ENCODE peak calls at places on chromosomes 7 and 10, in nine cellular contexts. One of them, this sample, is unnamed.

GRCh38 chr10:89327803-89328441 is at the start of gene IFIT3:
- DNase-seq in lower lobe of right lung: peak
- DNase-seq in heart left ventricle: peak
- DNase-seq in adrenal gland: peak
- DNase-seq in AG04449: peak
- DNase-seq in Caco-2: no peak
- DNase-seq in cardiac muscle cell: peak
- DNase-seq in choroid plexus epithelial cell: peak
- DNase-seq in body of pancreas: peak
- DNase-seq in this sample: peak

GRCh38 chr7:91759205-91759863 is 121.2 kb downstream of the MTERF1 start:
- DNase-seq in AG04449: no peak
- DNase-seq in cardiac muscle cell: peak
- DNase-seq in Caco-2: peak
- DNase-seq in heart left ventricle: no peak
- DNase-seq in body of pancreas: peak
- DNase-seq in lower lobe of right lung: peak
- DNase-seq in adrenal gland: no peak
- DNase-seq in choroid plexus epithelial cell: peak
- DNase-seq in this sample: peak

GRCh38 chr10:18400911-18401260 is 250.5 kb downstream of the NSUN6 start:
- DNase-seq in choroid plexus epithelial cell: no peak
- DNase-seq in Caco-2: peak
- DNase-seq in cardiac muscle cell: no peak
- DNase-seq in lower lobe of right lung: no peak
- DNase-seq in AG04449: no peak
- DNase-seq in adrenal gland: peak
- DNase-seq in body of pancreas: peak
- DNase-seq in heart left ventricle: no peak
- DNase-seq in this sample: no peak

GRCh38 chr7:104137971-104138370 is 69.8 kb downstream of the ORC5 start:
- DNase-seq in choroid plexus epithelial cell: peak
- DNase-seq in cardiac muscle cell: peak
- DNase-seq in AG04449: peak
- DNase-seq in lower lobe of right lung: no peak
- DNase-seq in heart left ventricle: no peak
- DNase-seq in adrenal gland: no peak
- DNase-seq in body of pancreas: no peak
- DNase-seq in Caco-2: no peak
- DNase-seq in this sample: peak

GRCh38 chr7:17183630-17184328 is 114.7 kb upstream of the AHR start:
- DNase-seq in lower lobe of right lung: no peak
- DNase-seq in heart left ventricle: no peak
- DNase-seq in AG04449: no peak
- DNase-seq in body of pancreas: no peak
- DNase-seq in Caco-2: no peak
- DNase-seq in choroid plexus epithelial cell: peak
- DNase-seq in cardiac muscle cell: no peak
- DNase-seq in adrenal gland: no peak
- DNase-seq in this sample: peak

GRCh38 chr10:108187396-108188012 is 1023.0 kb upstream of the SORCS1 start:
- DNase-seq in Caco-2: no peak
- DNase-seq in lower lobe of right lung: no peak
- DNase-seq in choroid plexus epithelial cell: no peak
- DNase-seq in body of pancreas: no peak
- DNase-seq in heart left ventricle: no peak
- DNase-seq in cardiac muscle cell: no peak
- DNase-seq in adrenal gland: no peak
- DNase-seq in AG04449: no peak
- DNase-seq in this sample: no peak

GRCh38 chr7:27199820-27200760 is at the start of gene HOXA13:
- DNase-seq in choroid plexus epithelial cell: no peak
- DNase-seq in lower lobe of right lung: no peak
- DNase-seq in cardiac muscle cell: no peak
- DNase-seq in body of pancreas: no peak
- DNase-seq in heart left ventricle: no peak
- DNase-seq in adrenal gland: peak
- DNase-seq in Caco-2: peak
- DNase-seq in AG04449: no peak
- DNase-seq in this sample: no peak

GRCh38 chr10:70085975-70086613 is 33.4 kb downstream of the MACROH2A2 start:
- DNase-seq in choroid plexus epithelial cell: no peak
- DNase-seq in heart left ventricle: no peak
- DNase-seq in AG04449: no peak
- DNase-seq in adrenal gland: no peak
- DNase-seq in body of pancreas: no peak
- DNase-seq in cardiac muscle cell: no peak
- DNase-seq in Caco-2: peak
- DNase-seq in lower lobe of right lung: no peak
- DNase-seq in this sample: no peak

GRCh38 chr10:1256139-1256720 is 200.0 kb downstream of the WDR37 start:
- DNase-seq in cardiac muscle cell: no peak
- DNase-seq in body of pancreas: no peak
- DNase-seq in lower lobe of right lung: no peak
- DNase-seq in AG04449: no peak
- DNase-seq in heart left ventricle: no peak
- DNase-seq in choroid plexus epithelial cell: no peak
- DNase-seq in Caco-2: no peak
- DNase-seq in adrenal gland: no peak
- DNase-seq in this sample: no peak

GRCh38 chr7:133934262-133934973 is 192.7 kb upstream of the LRGUK start:
- DNase-seq in AG04449: no peak
- DNase-seq in Caco-2: no peak
- DNase-seq in heart left ventricle: no peak
- DNase-seq in lower lobe of right lung: no peak
- DNase-seq in choroid plexus epithelial cell: no peak
- DNase-seq in body of pancreas: no peak
- DNase-seq in adrenal gland: no peak
- DNase-seq in cardiac muscle cell: no peak
- DNase-seq in this sample: no peak

GRCh38 chr7:85343484-85343883 is 156.6 kb upstream of the SEMA3D start:
- DNase-seq in body of pancreas: no peak
- DNase-seq in cardiac muscle cell: no peak
- DNase-seq in adrenal gland: no peak
- DNase-seq in heart left ventricle: no peak
- DNase-seq in choroid plexus epithelial cell: no peak
- DNase-seq in Caco-2: no peak
- DNase-seq in AG04449: no peak
- DNase-seq in lower lobe of right lung: no peak
- DNase-seq in this sample: no peak

GRCh38 chr7:113582471-113582870 is 336.3 kb downstream of the PPP1R3A start:
- DNase-seq in Caco-2: no peak
- DNase-seq in choroid plexus epithelial cell: peak
- DNase-seq in body of pancreas: no peak
- DNase-seq in lower lobe of right lung: no peak
- DNase-seq in adrenal gland: no peak
- DNase-seq in AG04449: no peak
- DNase-seq in heart left ventricle: no peak
- DNase-seq in cardiac muscle cell: no peak
- DNase-seq in this sample: no peak

GRCh38 chr7:22799633-22800032 is 23.0 kb downstream of the TOMM7 start:
- DNase-seq in lower lobe of right lung: no peak
- DNase-seq in AG04449: no peak
- DNase-seq in Caco-2: no peak
- DNase-seq in choroid plexus epithelial cell: no peak
- DNase-seq in heart left ventricle: no peak
- DNase-seq in body of pancreas: no peak
- DNase-seq in cardiac muscle cell: no peak
- DNase-seq in adrenal gland: no peak
- DNase-seq in this sample: peak

GRCh38 chr10:106395061-106395749 is 769.3 kb downstream of the SORCS1 start:
- DNase-seq in choroid plexus epithelial cell: no peak
- DNase-seq in AG04449: no peak
- DNase-seq in heart left ventricle: no peak
- DNase-seq in lower lobe of right lung: no peak
- DNase-seq in body of pancreas: no peak
- DNase-seq in adrenal gland: no peak
- DNase-seq in Caco-2: no peak
- DNase-seq in cardiac muscle cell: peak
- DNase-seq in this sample: no peak

GRCh38 chr7:111370002-111370401 is 192.3 kb downstream of the IMMP2L start:
- DNase-seq in cardiac muscle cell: no peak
- DNase-seq in adrenal gland: no peak
- DNase-seq in choroid plexus epithelial cell: no peak
- DNase-seq in Caco-2: no peak
- DNase-seq in heart left ventricle: no peak
- DNase-seq in lower lobe of right lung: no peak
- DNase-seq in body of pancreas: no peak
- DNase-seq in AG04449: no peak
- DNase-seq in this sample: no peak

GRCh38 chr7:90705391-90706066 is 109.4 kb downstream of the CDK14 start:
- DNase-seq in cardiac muscle cell: no peak
- DNase-seq in lower lobe of right lung: no peak
- DNase-seq in heart left ventricle: no peak
- DNase-seq in AG04449: no peak
- DNase-seq in adrenal gland: no peak
- DNase-seq in choroid plexus epithelial cell: no peak
- DNase-seq in Caco-2: no peak
- DNase-seq in body of pancreas: no peak
- DNase-seq in this sample: no peak

GRCh38 chr7:109579876-109580275 is 1010.2 kb downstream of the DNAJB9 start:
- DNase-seq in adrenal gland: no peak
- DNase-seq in body of pancreas: no peak
- DNase-seq in lower lobe of right lung: no peak
- DNase-seq in heart left ventricle: no peak
- DNase-seq in AG04449: no peak
- DNase-seq in choroid plexus epithelial cell: no peak
- DNase-seq in Caco-2: no peak
- DNase-seq in cardiac muscle cell: no peak
- DNase-seq in this sample: no peak

GRCh38 chr7:148611692-148612091 is 21.1 kb downstream of the C7orf33 start:
- DNase-seq in choroid plexus epithelial cell: no peak
- DNase-seq in lower lobe of right lung: no peak
- DNase-seq in Caco-2: peak
- DNase-seq in AG04449: no peak
- DNase-seq in heart left ventricle: no peak
- DNase-seq in cardiac muscle cell: no peak
- DNase-seq in body of pancreas: no peak
- DNase-seq in adrenal gland: no peak
- DNase-seq in this sample: no peak

GRCh38 chr7:96075510-96076349 is 246.2 kb downstream of the SLC25A13 start:
- DNase-seq in heart left ventricle: peak
- DNase-seq in AG04449: no peak
- DNase-seq in body of pancreas: peak
- DNase-seq in Caco-2: peak
- DNase-seq in cardiac muscle cell: peak
- DNase-seq in adrenal gland: peak
- DNase-seq in choroid plexus epithelial cell: peak
- DNase-seq in lower lobe of right lung: peak
- DNase-seq in this sample: peak

GRCh38 chr7:133645870-133646492 is 393.1 kb downstream of the EXOC4 start:
- DNase-seq in AG04449: no peak
- DNase-seq in heart left ventricle: no peak
- DNase-seq in adrenal gland: no peak
- DNase-seq in cardiac muscle cell: peak
- DNase-seq in lower lobe of right lung: no peak
- DNase-seq in body of pancreas: no peak
- DNase-seq in Caco-2: no peak
- DNase-seq in choroid plexus epithelial cell: no peak
- DNase-seq in this sample: peak

GRCh38 chr10:122163182-122164027 is 107.7 kb upstream of the BTBD16 start:
- DNase-seq in AG04449: no peak
- DNase-seq in cardiac muscle cell: peak
- DNase-seq in heart left ventricle: no peak
- DNase-seq in Caco-2: no peak
- DNase-seq in lower lobe of right lung: no peak
- DNase-seq in choroid plexus epithelial cell: no peak
- DNase-seq in adrenal gland: peak
- DNase-seq in body of pancreas: no peak
- DNase-seq in this sample: no peak

GRCh38 chr7:149043936-149044335 is 15.6 kb upstream of the PDIA4 start:
- DNase-seq in cardiac muscle cell: no peak
- DNase-seq in lower lobe of right lung: no peak
- DNase-seq in choroid plexus epithelial cell: no peak
- DNase-seq in Caco-2: no peak
- DNase-seq in AG04449: no peak
- DNase-seq in adrenal gland: no peak
- DNase-seq in heart left ventricle: no peak
- DNase-seq in body of pancreas: no peak
- DNase-seq in this sample: no peak

GRCh38 chr7:38070718-38071117 is 107.3 kb upstream of the STARD3NL start:
- DNase-seq in adrenal gland: peak
- DNase-seq in heart left ventricle: no peak
- DNase-seq in AG04449: no peak
- DNase-seq in Caco-2: no peak
- DNase-seq in body of pancreas: peak
- DNase-seq in cardiac muscle cell: peak
- DNase-seq in choroid plexus epithelial cell: peak
- DNase-seq in lower lobe of right lung: no peak
- DNase-seq in this sample: peak

GRCh38 chr7:3042301-3042700 is 1.4 kb downstream of the CARD11 start:
- DNase-seq in Caco-2: no peak
- DNase-seq in lower lobe of right lung: no peak
- DNase-seq in body of pancreas: no peak
- DNase-seq in adrenal gland: no peak
- DNase-seq in choroid plexus epithelial cell: no peak
- DNase-seq in AG04449: no peak
- DNase-seq in cardiac muscle cell: no peak
- DNase-seq in heart left ventricle: no peak
- DNase-seq in this sample: no peak
- H3K4me3 ChIP-seq in Caco-2: no peak
- H3K4me3 ChIP-seq in lower lobe of right lung: no peak
- H3K4me3 ChIP-seq in body of pancreas: no peak
- H3K4me3 ChIP-seq in adrenal gland: no peak
- H3K4me3 ChIP-seq in choroid plexus epithelial cell: no peak
- H3K4me3 ChIP-seq in AG04449: no peak
- H3K4me3 ChIP-seq in cardiac muscle cell: no peak
- H3K4me3 ChIP-seq in heart left ventricle: no peak
- H3K4me3 ChIP-seq in this sample: no peak

GRCh38 chr7:130022115-130022514 is 29.1 kb downstream of the ZC3HC1 start:
- DNase-seq in AG04449: no peak
- DNase-seq in heart left ventricle: peak
- DNase-seq in cardiac muscle cell: no peak
- DNase-seq in adrenal gland: no peak
- DNase-seq in choroid plexus epithelial cell: no peak
- DNase-seq in Caco-2: no peak
- DNase-seq in lower lobe of right lung: no peak
- DNase-seq in body of pancreas: no peak
- DNase-seq in this sample: no peak
- TF ChIP-seq CTCF in AG04449: no peak
- TF ChIP-seq CTCF in heart left ventricle: no peak
- TF ChIP-seq CTCF in cardiac muscle cell: no peak
- TF ChIP-seq CTCF in adrenal gland: no peak
- TF ChIP-seq CTCF in choroid plexus epithelial cell: no peak
- TF ChIP-seq CTCF in Caco-2: no peak
- TF ChIP-seq CTCF in lower lobe of right lung: no peak
- TF ChIP-seq CTCF in body of pancreas: no peak
- TF ChIP-seq CTCF in this sample: no peak

GRCh38 chr10:11168423-11169100 is 150.9 kb downstream of the CELF2 start:
- DNase-seq in choroid plexus epithelial cell: no peak
- DNase-seq in adrenal gland: no peak
- DNase-seq in Caco-2: no peak
- DNase-seq in AG04449: no peak
- DNase-seq in cardiac muscle cell: no peak
- DNase-seq in heart left ventricle: no peak
- DNase-seq in lower lobe of right lung: no peak
- DNase-seq in body of pancreas: no peak
- DNase-seq in this sample: no peak
- H3K4me3 ChIP-seq in choroid plexus epithelial cell: no peak
- H3K4me3 ChIP-seq in adrenal gland: no peak
- H3K4me3 ChIP-seq in Caco-2: no peak
- H3K4me3 ChIP-seq in AG04449: no peak
- H3K4me3 ChIP-seq in cardiac muscle cell: no peak
- H3K4me3 ChIP-seq in heart left ventricle: no peak
- H3K4me3 ChIP-seq in lower lobe of right lung: peak
- H3K4me3 ChIP-seq in body of pancreas: no peak
- H3K4me3 ChIP-seq in this sample: no peak

GRCh38 chr10:17178006-17178405 is 23.5 kb downstream of the TRDMT1 start:
- DNase-seq in adrenal gland: no peak
- DNase-seq in choroid plexus epithelial cell: no peak
- DNase-seq in heart left ventricle: no peak
- DNase-seq in AG04449: no peak
- DNase-seq in Caco-2: no peak
- DNase-seq in cardiac muscle cell: no peak
- DNase-seq in lower lobe of right lung: no peak
- DNase-seq in body of pancreas: no peak
- DNase-seq in this sample: no peak
- TF ChIP-seq CTCF in adrenal gland: no peak
- TF ChIP-seq CTCF in choroid plexus epithelial cell: no peak
- TF ChIP-seq CTCF in heart left ventricle: no peak
- TF ChIP-seq CTCF in AG04449: no peak
- TF ChIP-seq CTCF in Caco-2: no peak
- TF ChIP-seq CTCF in cardiac muscle cell: no peak
- TF ChIP-seq CTCF in lower lobe of right lung: no peak
- TF ChIP-seq CTCF in body of pancreas: no peak
- TF ChIP-seq CTCF in this sample: no peak

This sample was measured in fibroblast of the aortic adventitia.